ENCODE peak calls at places on chromosome 4, in ten cellular contexts. X is SJSA1, L is PC-3, Y is small intestine, U is endothelial cell of umbilical vein, M is right lobe of liver, R is H9, P is hepatocyte, B is right atrium auricular region, Z is pancreas. Q is an unnamed sample.
A peak's percentile ranks its signal among the peaks of the same experiment; 100 is the strongest.

GRCh38 chr4:176939445-176939844 is 146.7 kb upstream of the VEGFC start:
- DNase-seq in X (no peak), L (peak; percentile 19), Y (no peak), U (peak; percentile 66), M (no peak), R (no peak), P (no peak), B (no peak), Z (no peak), Q (no peak)

GRCh38 chr4:56790566-56791175 is 30.8 kb downstream of the SPINK2 start:
- DNase-seq in X (no peak), L (no peak), Y (no peak), U (no peak), M (no peak), R (no peak), P (no peak), B (no peak), Z (no peak), Q (no peak)

GRCh38 chr4:40254961-40255721 is 58.3 kb downstream of the RHOH start:
- DNase-seq in X (no peak), L (peak; percentile 39), Y (peak; percentile 55), U (peak; percentile 71), M (no peak), R (no peak), P (peak; percentile 60), B (no peak), Z (no peak), Q (peak; percentile 32)

GRCh38 chr4:156968479-156968984 is 3.1 kb downstream of the PDGFC start:
- DNase-seq in X (peak; percentile 67), L (peak; percentile 81), Y (peak; percentile 66), U (peak; percentile 81), M (peak; percentile 61), R (peak; percentile 57), P (peak; percentile 83), B (peak; percentile 84), Z (peak; percentile 75), Q (peak; percentile 62)

GRCh38 chr4:129455462-129455861 is 359.5 kb downstream of the C4orf33 start:
- DNase-seq in X (no peak), L (no peak), Y (no peak), U (peak; percentile 90), M (no peak), R (no peak), P (no peak), B (no peak), Z (no peak), Q (no peak)

GRCh38 chr4:83238849-83239248 is 45.7 kb downstream of the COQ2 start:
- DNase-seq in X (no peak), L (no peak), Y (no peak), U (no peak), M (no peak), R (no peak), P (no peak), B (no peak), Z (no peak), Q (no peak)

GRCh38 chr4:23978031-23978430 is 88.2 kb upstream of the PPARGC1A start:
- DNase-seq in X (no peak), L (no peak), Y (no peak), U (no peak), M (no peak), R (no peak), P (no peak), B (no peak), Z (no peak), Q (no peak)

GRCh38 chr4:85399270-85399669 is 75.7 kb upstream of the ARHGAP24 start:
- DNase-seq in X (no peak), L (no peak), Y (no peak), U (no peak), M (no peak), R (no peak), P (no peak), B (no peak), Z (no peak), Q (no peak)

GRCh38 chr4:4356106-4357041 is 30.5 kb upstream of the NSG1 start:
- DNase-seq in X (no peak), L (no peak), Y (no peak), U (no peak), M (no peak), R (no peak), P (no peak), B (no peak), Z (no peak), Q (no peak)

DNA sequence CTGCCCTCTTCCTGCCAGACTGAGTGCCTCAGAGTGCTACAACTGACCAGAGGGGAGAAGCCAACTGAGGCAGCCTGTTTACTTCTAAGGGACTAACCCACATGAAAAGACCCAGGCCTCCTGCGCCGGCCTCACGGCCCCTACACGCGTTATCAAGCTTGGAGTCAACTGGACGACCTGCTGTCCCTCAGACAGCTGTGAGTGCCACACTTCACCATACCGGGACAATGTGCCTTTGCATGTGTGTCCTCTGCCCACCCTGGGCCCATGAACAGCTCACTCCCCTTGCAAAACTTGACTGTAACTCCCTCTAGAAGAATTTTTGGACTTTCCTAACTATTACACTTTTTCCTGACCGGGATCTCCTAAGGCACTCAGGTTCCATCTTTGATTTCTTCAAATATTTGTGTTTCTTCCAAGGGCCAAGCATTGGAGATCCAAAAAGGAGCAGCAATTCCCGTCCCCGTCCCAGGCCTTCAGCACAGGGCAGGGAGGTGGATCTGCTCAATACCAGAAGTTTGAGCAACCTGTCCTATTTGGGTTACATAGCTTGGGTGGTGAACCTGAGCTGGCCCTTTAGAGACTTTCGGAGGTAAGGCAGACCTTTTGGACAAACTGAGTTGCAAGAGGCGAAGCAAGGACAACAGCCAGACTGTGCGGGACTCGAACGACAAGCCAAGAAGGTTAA is 1.7 kb downstream of the NOP14 start:
- DNase-seq in X (no peak), L (no peak), Y (no peak), U (no peak), M (no peak), R (peak; percentile 37), P (no peak), B (no peak), Z (peak; percentile 26), Q (no peak)
- H3K27ac ChIP-seq in X (no peak overlapping the region), L (no peak overlapping the region), Y (peak overlapping the region; percentile 49), U (no peak overlapping the region), M (no peak overlapping the region), R (no peak overlapping the region), P (no peak overlapping the region), B (no peak overlapping the region), Z (no peak overlapping the region), Q (peak overlapping the region; percentile 94)

DNA sequence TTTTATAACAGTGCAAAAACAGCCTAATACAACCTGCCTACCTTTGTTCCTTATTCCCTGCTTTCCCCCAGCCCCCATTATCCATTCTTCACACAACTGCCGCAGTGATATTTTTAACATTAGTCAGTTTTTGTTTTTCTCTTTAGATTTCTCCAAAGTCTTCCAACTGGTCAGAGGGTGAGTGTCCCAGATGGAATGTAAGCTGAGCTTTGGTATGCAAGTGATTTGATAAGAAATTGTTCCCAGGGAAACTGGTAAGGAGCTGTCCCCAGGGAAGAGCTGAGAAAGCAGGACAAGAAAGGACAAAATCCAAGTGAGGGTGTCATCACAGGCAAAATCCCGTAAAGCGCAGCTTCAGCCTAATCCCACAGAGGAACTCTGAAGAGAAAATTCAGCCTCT is 475.5 kb upstream of the ADGRL3 start:
- DNase-seq in X (peak; percentile 71), L (peak; percentile 92), Y (peak; percentile 0), U (no peak), M (no peak), R (no peak), P (peak; percentile 38), B (no peak), Z (no peak), Q (no peak)
- H3K27ac ChIP-seq in X (peak overlapping the region; percentile 89), L (peak overlapping the region; percentile 9), Y (no peak overlapping the region), U (no peak overlapping the region), M (no peak overlapping the region), R (no peak overlapping the region), P (peak overlapping the region; percentile 56), B (no peak overlapping the region), Z (no peak overlapping the region), Q (peak overlapping the region; percentile 20)

DNA sequence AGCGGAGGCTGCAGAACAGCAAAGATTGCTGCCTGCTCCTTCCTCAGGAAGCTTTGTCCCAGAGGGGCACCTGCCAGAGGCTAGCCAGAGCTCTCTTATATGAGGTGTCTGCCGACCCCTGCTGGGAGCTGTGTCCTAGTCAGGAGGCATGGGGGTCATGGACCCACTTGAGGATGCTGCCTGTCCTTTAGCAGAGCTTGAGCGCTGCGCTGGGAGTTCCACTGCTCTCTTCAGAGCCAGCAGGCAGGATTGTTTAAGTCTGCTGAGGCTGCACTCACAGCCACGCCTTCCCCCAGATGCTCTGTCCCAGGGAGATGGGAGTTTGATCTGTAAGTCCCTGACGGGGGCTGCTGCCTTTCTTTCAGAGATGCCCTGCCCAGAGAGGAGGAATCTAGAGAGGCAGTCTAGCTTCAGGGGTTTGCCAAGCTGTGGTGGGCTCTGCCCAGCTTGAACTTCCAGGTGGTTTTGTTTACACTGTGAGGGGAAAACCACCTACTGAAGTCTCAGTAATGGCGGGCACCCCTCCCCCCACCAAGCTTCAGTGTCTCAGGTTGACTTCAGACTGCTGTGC is 10.9 kb downstream of the DCK start:
- DNase-seq in X (no peak), L (no peak), Y (no peak), U (no peak), M (no peak), R (peak; percentile 48), P (no peak), B (no peak), Z (no peak), Q (no peak)
- H3K27ac ChIP-seq in X (no peak overlapping the region), L (no peak overlapping the region), Y (no peak overlapping the region), U (no peak overlapping the region), M (no peak overlapping the region), R (no peak overlapping the region), P (no peak overlapping the region), B (no peak overlapping the region), Z (no peak overlapping the region), Q (no peak overlapping the region)

DNA sequence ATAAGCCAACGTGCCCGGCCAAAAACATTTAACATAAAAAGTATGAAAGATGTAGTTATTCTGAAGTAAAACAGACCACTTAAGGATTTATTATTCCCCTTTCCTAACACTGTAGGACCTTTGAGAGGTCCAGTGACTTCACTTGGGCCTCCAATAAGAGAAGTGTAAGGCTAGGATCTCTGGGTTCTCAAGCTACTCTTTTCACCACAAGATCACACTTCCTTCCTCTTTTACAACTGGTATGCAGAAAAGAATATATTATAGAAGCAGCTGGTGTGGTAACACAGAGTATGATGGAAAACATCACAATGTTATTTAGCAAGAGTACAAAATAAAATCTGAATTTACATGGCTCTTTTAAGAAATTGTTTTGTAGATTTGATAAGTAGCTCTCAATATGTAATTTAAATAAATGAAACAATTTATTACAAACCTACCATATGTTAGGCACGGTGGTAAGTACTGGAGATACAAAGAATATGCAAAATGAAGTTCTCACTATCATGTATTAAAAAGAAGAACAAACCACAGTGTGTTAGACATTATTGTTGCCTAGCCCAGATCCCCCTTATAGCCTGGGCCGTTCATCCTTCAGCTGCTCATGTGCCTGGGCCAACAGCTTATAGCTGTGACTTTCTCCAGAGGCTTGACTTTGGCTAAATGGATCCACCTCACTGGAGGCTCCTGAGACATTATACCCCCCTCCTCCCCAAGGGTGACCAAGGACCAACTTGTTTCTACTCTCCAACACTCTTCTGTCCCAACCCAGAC is 30.0 kb upstream of the CCNG2 start:
- DNase-seq in X (no peak), L (no peak), Y (no peak), U (no peak), M (no peak), R (no peak), P (no peak), B (no peak), Z (no peak), Q (no peak)
- H3K27ac ChIP-seq in X (no peak overlapping the region), L (no peak overlapping the region), Y (peak overlapping the region; percentile 7), U (no peak overlapping the region), M (peak overlapping the region; percentile 6), R (no peak overlapping the region), P (no peak overlapping the region), B (no peak overlapping the region), Z (no peak overlapping the region), Q (no peak overlapping the region)